ENCODE peak calls at places on chromosomes 5 and 9, in four cellular contexts. Q is suprapubic skin, S is prostate gland, N is upper lobe of left lung. F is an unnamed sample.
A peak's percentile ranks its signal among the peaks of the same experiment; 100 is the strongest.

GRCh38 chr5:150085950-150086715 is at the start of gene CSF1R:
- DNase-seq in S (no peak), N (peak; percentile 41), Q (no peak), F (peak; percentile 70)

GRCh38 chr9:107737987-107738743 is 248.6 kb upstream of the KLF4 start:
- DNase-seq in S (peak; percentile 63), N (peak; percentile 67), Q (peak; percentile 92), F (no peak)

GRCh38 chr5:169721771-169722170 is 84.7 kb downstream of the DOCK2 start:
- DNase-seq in Q (no peak), N (no peak), S (no peak), F (no peak)

GRCh38 chr9:89929721-89930480 is 325.1 kb downstream of the GADD45G start:
- DNase-seq in N (no peak), S (no peak), Q (no peak), F (peak; percentile 52)

GRCh38 chr5:33588654-33589372 is 148.0 kb downstream of the TARS1 start:
- DNase-seq in Q (no peak), S (no peak), N (peak; percentile 49), F (no peak)

GRCh38 chr5:42590566-42590965 is 166.1 kb upstream of the CCDC152 start:
- DNase-seq in N (no peak), S (no peak), Q (no peak), F (no peak)

GRCh38 chr5:115995351-115995750 is 33.1 kb downstream of the LVRN start:
- DNase-seq in S (no peak), Q (no peak), N (no peak), F (no peak)

GRCh38 chr9:37593877-37594448 is 1.6 kb upstream of the TOMM5 start:
- DNase-seq in Q (no peak), S (no peak), N (no peak), F (no peak)

GRCh38 chr5:139808481-139809330 is 13.1 kb downstream of the PSD2 start:
- DNase-seq in N (peak; percentile 89), S (no peak), Q (no peak), F (no peak)

GRCh38 chr9:35731415-35732184 is 395 bp downstream of the TLN1 start:
- DNase-seq in N (no peak), S (no peak), Q (peak; percentile 83), F (no peak)

GRCh38 chr9:127562841-127563523 is 49.1 kb upstream of the STXBP1 start:
- DNase-seq in Q (no peak), N (no peak), S (no peak), F (no peak)

GRCh38 chr9:129068110-129068509 is 12.8 kb upstream of the DOLPP1 start:
- DNase-seq in N (no peak), Q (no peak), S (no peak), F (no peak)

GRCh38 chr9:35618325-35618727 is at the start of gene CD72:
- DNase-seq in S (no peak), Q (peak; percentile 61), N (peak; percentile 39), F (no peak)

GRCh38 chr5:54870251-54870650 is 115.1 kb downstream of the ESM1 start:
- DNase-seq in N (no peak), Q (no peak), S (no peak), F (no peak)

GRCh38 chr5:107553063-107553676 is 117.6 kb downstream of the EFNA5 start:
- DNase-seq in S (no peak), Q (no peak), N (no peak), F (no peak)

GRCh38 chr9:89922099-89922498 is 317.3 kb downstream of the GADD45G start:
- DNase-seq in Q (no peak), N (no peak), S (no peak), F (peak; percentile 49)

GRCh38 chr5:134568761-134569725 is 43.6 kb downstream of the JADE2 start:
- DNase-seq in N (peak; percentile 88), Q (peak; percentile 82), S (peak; percentile 52), F (no peak)

GRCh38 chr5:10289353-10289752 is 18.3 kb downstream of the CMBL start:
- DNase-seq in Q (no peak), N (no peak), S (peak; percentile 13), F (no peak)

GRCh38 chr5:124956471-124957029 is 210.1 kb upstream of the ZNF608 start:
- DNase-seq in Q (no peak), N (no peak), S (no peak), F (no peak)

GRCh38 chr9:107345327-107345726 is 62.2 kb downstream of the RAD23B start:
- DNase-seq in Q (no peak), S (no peak), N (no peak), F (no peak)

GRCh38 chr5:153551537-153552079 is 61.1 kb downstream of the GRIA1 start:
- DNase-seq in N (no peak), S (no peak), Q (no peak), F (no peak)

GRCh38 chr9:14846871-14847311 is 63.3 kb downstream of the FREM1 start:
- DNase-seq in N (peak; percentile 22), Q (no peak), S (peak; percentile 8), F (no peak)

GRCh38 chr5:79493596-79494343 is 20.2 kb downstream of the HOMER1 start:
- DNase-seq in Q (no peak), S (no peak), N (no peak), F (no peak)

GRCh38 chr9:98373622-98374021 is 118.2 kb upstream of the TBC1D2 start:
- DNase-seq in S (no peak), Q (no peak), N (no peak), F (no peak)

GRCh38 chr5:154866841-154867240 is 8.4 kb downstream of the CNOT8 start:
- DNase-seq in N (no peak), Q (no peak), S (no peak), F (no peak)

GRCh38 chr9:37325778-37326177 is 96.7 kb upstream of the GRHPR start:
- DNase-seq in S (no peak), N (no peak), Q (no peak), F (no peak)

GRCh38 chr9:36833954-36834353 is 200.1 kb downstream of the PAX5 start:
- DNase-seq in Q (peak; percentile 9), N (peak; percentile 59), S (no peak), F (no peak)

GRCh38 chr9:99019523-99020331 is 76.0 kb downstream of the COL15A1 start:
- DNase-seq in N (no peak), S (no peak), Q (no peak), F (no peak)

GRCh38 chr5:170469414-170469813 is 34.4 kb upstream of the KCNIP1 start:
- DNase-seq in S (no peak), Q (no peak), N (no peak), F (no peak)

GRCh38 chr5:98997000-98997399 is 68.2 kb upstream of the CHD1 start:
- DNase-seq in S (no peak), N (no peak), Q (no peak), F (no peak)

GRCh38 chr5:20601678-20602100 is 613.7 kb upstream of the CDH18 start:
- DNase-seq in Q (no peak), S (no peak), N (no peak), F (no peak)

GRCh38 chr5:119088438-119088837 is 17.6 kb downstream of the DMXL1 start:
- DNase-seq in Q (no peak), S (no peak), N (no peak), F (no peak)

GRCh38 chr5:77249475-77249874 is 39.0 kb downstream of the PDE8B start:
- DNase-seq in Q (no peak), S (no peak), N (no peak), F (no peak)

GRCh38 chr9:95351051-95351450 is 33.5 kb upstream of the FANCC start:
- DNase-seq in N (peak; percentile 70), S (no peak), Q (no peak), F (no peak)

GRCh38 chr5:150710165-150710564 is 9.3 kb upstream of the RBM22 start:
- DNase-seq in S (no peak), N (no peak), Q (no peak), F (no peak)

GRCh38 chr9:83403864-83404263 is 134.3 kb downstream of the FRMD3 start:
- DNase-seq in S (no peak), Q (no peak), N (no peak), F (no peak)

GRCh38 chr5:155024015-155024414 is 10.5 kb downstream of the KIF4B start:
- DNase-seq in N (no peak), S (no peak), Q (no peak), F (no peak)

GRCh38 chr9:113524460-113524859 is 60.9 kb downstream of the RGS3 start:
- DNase-seq in N (no peak), Q (no peak), S (no peak), F (no peak)

GRCh38 chr9:105054488-105054887 is 126.5 kb upstream of the ABCA1 start:
- DNase-seq in N (no peak), S (no peak), Q (no peak), F (no peak)

GRCh38 chr9:96766199-96766598 is 11.7 kb downstream of the ZNF510 start:
- DNase-seq in Q (no peak), N (no peak), S (no peak), F (no peak)
- H3K9me3 ChIP-seq in Q (peaks cover 70% of the 10 kb centered on the region), N (peaks cover 96% of the 10 kb centered on the region), S (no peaks in the 10 kb centered on the region), F (peaks cover 85% of the 10 kb centered on the region)

GRCh38 chr5:179336871-179337165 is 8.4 kb downstream of the ADAMTS2 start:
- DNase-seq in Q (no peak), N (no peak), S (no peak), F (no peak)
- TF ChIP-seq POLR2AphosphoS5 in Q (no peak), N (no peak), S (no peak), F (no peak)

GRCh38 chr5:166566725-166567124 is 1724.7 kb upstream of the WWC1 start:
- DNase-seq in Q (no peak), N (no peak), S (no peak), F (no peak)
- H3K9me3 ChIP-seq in Q (no peaks in the 10 kb centered on the region), N (no peaks in the 10 kb centered on the region), S (no peaks in the 10 kb centered on the region), F (no peaks in the 10 kb centered on the region)

DNA sequence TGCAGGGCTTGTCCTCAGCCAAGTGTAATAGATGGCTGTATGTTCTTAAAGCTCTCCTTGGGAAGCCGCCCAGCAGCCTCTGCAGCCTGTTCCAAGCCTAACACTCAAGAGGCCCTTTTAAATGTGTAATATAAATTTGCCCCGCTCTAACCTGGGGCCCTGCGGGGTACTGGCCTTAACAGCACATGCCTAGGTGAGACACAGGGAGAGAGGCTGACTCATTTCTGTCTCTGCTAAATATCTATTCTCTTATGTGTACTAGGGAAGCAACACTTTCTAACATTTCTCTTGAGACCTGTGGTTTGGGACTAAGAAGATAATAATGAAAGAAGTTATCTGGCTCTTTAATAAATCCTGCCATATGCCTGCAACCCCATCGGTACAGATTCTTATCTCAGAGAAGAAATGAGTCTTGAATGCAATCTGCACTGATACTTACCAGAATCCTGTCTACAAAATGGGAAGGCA is 14.7 kb upstream of the TGFBI start:
- DNase-seq in Q (no peak), N (no peak), S (no peak), F (no peak)
- TF ChIP-seq POLR2AphosphoS5 in Q (no peak), N (no peak), S (no peak), F (no peak)

DNA sequence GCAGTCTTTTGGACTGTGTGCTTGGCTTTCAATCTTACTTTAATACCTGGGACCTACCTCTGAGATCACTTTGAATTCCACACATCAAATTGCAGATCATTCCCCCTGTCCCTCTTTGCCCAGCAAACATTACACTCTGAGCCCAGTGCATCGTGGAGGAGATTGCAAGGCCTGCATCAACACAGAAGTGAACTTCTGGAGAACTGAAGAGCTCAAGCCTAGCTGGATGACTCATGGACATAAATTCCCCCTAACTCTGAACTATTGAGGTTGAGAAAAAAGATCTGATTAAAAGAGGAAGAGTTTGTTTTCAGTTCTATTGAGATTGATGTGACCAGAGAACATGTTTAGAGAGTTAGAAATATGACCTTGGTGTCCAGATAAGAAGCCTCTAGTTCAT is 316.0 kb upstream of the DMAC1 start:
- DNase-seq in S (no peak), N (no peak), Q (no peak), F (no peak)
- H3K9me3 ChIP-seq in S (no peaks in the 10 kb centered on the region), N (no peaks in the 10 kb centered on the region), Q (no peaks in the 10 kb centered on the region), F (no peaks in the 10 kb centered on the region)

GRCh38 chr5:179858586-179859427 is at the start of gene MRNIP:
- DNase-seq in Q (peak; percentile 97), N (peak; percentile 100), S (peak; percentile 97), F (peak; percentile 95)
- TF ChIP-seq POLR2AphosphoS5 in Q (peak; percentile 77), N (peak; percentile 81), S (peak; percentile 95), F (peak; percentile 92)

GRCh38 chr5:6903934-6904333 is 190.7 kb downstream of the TENT4A start:
- DNase-seq in N (no peak), Q (no peak), S (no peak), F (no peak)
- H3K9me3 ChIP-seq in N (no peaks in the 10 kb centered on the region), Q (no peaks in the 10 kb centered on the region), S (no peaks in the 10 kb centered on the region), F (no peaks in the 10 kb centered on the region)